ENCODE peak calls at places on chromosomes 12 and 14, in seven cellular contexts. F is right atrium auricular region, X is IMR-90, Y is stomach, D is transverse colon, N is prostate gland, O is cardiac muscle cell. W is an unnamed sample.

GRCh38 chr12:63066782-63067181 is 84.2 kb downstream of the AVPR1A start:
- DNase-seq in F (no peak), X (no peak), Y (no peak), D (no peak), N (no peak), O (no peak), W (no peak)

GRCh38 chr12:123152823-123153222 is 1.9 kb upstream of the PITPNM2 start:
- DNase-seq in F (no peak), X (no peak), Y (no peak), D (no peak), N (no peak), O (no peak), W (no peak)

GRCh38 chr12:46659844-46660243 is 166.0 kb downstream of the SLC38A4 start:
- DNase-seq in F (no peak), X (no peak), Y (no peak), D (no peak), N (no peak), O (peak; percentile 19), W (no peak)

GRCh38 chr12:21323736-21324135 is 11.0 kb downstream of the SLCO1A2 start:
- DNase-seq in F (no peak), X (no peak), Y (no peak), D (no peak), N (no peak), O (no peak), W (no peak)

GRCh38 chr12:123971449-123971769 is 1.2 kb downstream of the CCDC92 start:
- DNase-seq in F (no peak), X (no peak), Y (no peak), D (no peak), N (no peak), O (no peak), W (no peak)

GRCh38 chr14:102194856-102195255 is 55.2 kb downstream of the WDR20 start:
- DNase-seq in F (no peak), X (no peak), Y (no peak), D (no peak), N (no peak), O (no peak), W (no peak)

GRCh38 chr12:62919827-62920226 is 15.1 kb downstream of the PPM1H start:
- DNase-seq in F (no peak), X (peak; percentile 63), Y (peak; percentile 35), D (no peak), N (no peak), O (peak; percentile 18), W (peak; percentile 28)

GRCh38 chr14:103708750-103709187 is 6.5 kb downstream of the XRCC3 start:
- DNase-seq in F (no peak), X (no peak), Y (peak; percentile 76), D (no peak), N (peak; percentile 89), O (no peak), W (peak; percentile 54)

GRCh38 chr12:501722-502447 is 42.1 kb downstream of the B4GALNT3 start:
- DNase-seq in F (no peak), X (no peak), Y (peak; percentile 25), D (no peak), N (no peak), O (no peak), W (no peak)

GRCh38 chr14:29310210-29310609 is 543.6 kb downstream of the FOXG1 start:
- DNase-seq in F (no peak), X (no peak), Y (no peak), D (no peak), N (no peak), O (no peak), W (no peak)

GRCh38 chr14:74980398-74980745 is 22.3 kb upstream of the EIF2B2 start:
- DNase-seq in F (no peak), X (no peak), Y (no peak), D (no peak), N (no peak), O (no peak), W (no peak)

GRCh38 chr12:50862316-50862715 is 19.6 kb downstream of the TMPRSS12 start:
- DNase-seq in F (no peak), X (peak; percentile 77), Y (no peak), D (no peak), N (no peak), O (peak; percentile 54), W (no peak)

GRCh38 chr14:56886471-56887062 is 76.3 kb upstream of the OTX2 start:
- DNase-seq in F (no peak), X (no peak), Y (no peak), D (no peak), N (no peak), O (no peak), W (no peak)

GRCh38 chr14:56888274-56888673 is 78.0 kb upstream of the OTX2 start:
- DNase-seq in F (no peak), X (no peak), Y (no peak), D (no peak), N (no peak), O (no peak), W (no peak)

GRCh38 chr14:56889705-56890104 is 79.4 kb upstream of the OTX2 start:
- DNase-seq in F (no peak), X (no peak), Y (no peak), D (no peak), N (no peak), O (no peak), W (no peak)

GRCh38 chr14:56885795-56886194 is 75.5 kb upstream of the OTX2 start:
- DNase-seq in F (no peak), X (no peak), Y (no peak), D (no peak), N (no peak), O (no peak), W (no peak)

DNA sequence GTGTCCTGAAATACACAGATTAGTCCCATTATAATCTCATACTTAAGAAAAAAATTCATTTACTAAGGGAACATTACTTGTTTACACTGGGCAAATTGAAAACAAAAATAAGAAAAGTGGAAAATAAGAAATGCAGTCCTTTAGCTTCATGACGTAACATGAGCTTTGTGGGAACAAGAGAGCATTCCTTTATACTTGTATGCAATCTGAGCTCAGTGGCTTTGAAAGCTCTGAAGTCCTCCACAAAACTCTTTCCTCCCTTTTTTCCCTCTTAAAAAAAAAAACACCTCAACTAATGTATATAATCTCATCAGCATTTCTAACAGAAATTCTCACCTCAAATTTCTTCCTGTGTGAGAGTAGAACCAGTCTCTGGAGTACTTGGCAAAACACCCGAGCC is 76.9 kb upstream of the OTX2 start:
- DNase-seq in F (no peak), X (no peak), Y (no peak), D (no peak), N (no peak), O (no peak), W (no peak)
- H3K4me1 ChIP-seq in F (no peaks in the 10 kb centered on the region), X (no peaks in the 10 kb centered on the region), Y (no peaks in the 10 kb centered on the region), D (no peaks in the 10 kb centered on the region), N (no peaks in the 10 kb centered on the region), O (no peaks in the 10 kb centered on the region), W (no peaks in the 10 kb centered on the region)

DNA sequence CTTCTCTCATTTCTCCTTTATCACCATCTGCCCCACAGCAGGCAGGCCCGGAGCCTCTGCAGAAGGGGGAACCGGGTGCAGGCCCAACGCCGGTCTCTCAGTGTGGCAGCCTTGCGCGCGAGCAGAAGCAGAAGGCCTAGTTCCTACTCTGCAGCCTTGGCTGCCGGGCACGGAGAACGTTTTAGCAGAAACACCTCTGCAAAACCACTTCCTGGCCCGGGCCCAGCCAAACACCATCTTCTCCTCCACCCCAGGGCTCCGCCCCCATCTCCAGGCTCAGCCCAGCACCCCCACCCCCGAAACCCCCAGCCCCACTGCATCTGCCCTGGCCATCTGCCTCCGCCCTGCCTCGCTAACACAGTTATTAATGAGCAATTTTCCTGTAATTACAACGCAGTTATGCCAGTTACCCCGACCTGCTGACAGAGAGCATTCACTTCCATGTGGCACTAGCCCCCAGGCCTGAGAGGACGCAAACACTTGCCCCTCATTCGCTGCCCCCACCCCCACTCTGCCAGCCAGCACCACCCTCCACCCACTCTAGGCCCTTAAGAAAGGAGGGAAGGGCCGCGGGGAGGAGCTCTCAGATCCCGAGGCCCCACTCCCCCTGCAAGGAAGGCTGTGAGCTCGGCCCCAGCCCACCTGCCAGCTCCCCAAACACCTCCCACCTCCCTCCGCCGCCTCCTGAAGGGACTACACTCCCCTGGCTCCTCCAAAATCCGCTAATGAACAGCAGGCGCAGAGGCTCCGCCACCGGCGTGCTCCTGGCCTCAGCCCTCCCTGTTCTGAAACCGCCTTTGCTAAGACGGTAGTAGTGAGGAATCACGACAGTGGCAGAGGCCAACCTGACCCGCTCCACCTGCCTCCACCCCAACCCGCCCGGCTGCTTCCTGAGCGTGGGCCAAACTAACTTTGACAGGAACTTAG is 44.7 kb upstream of the FBRSL1 start:
- DNase-seq in F (no peak), X (no peak), Y (peak; percentile 43), D (peak; percentile 60), N (peak; percentile 40), O (no peak), W (peak; percentile 45)
- H3K4me3 ChIP-seq in F (peak overlapping the region; percentile 35), X (peak overlapping the region; percentile 40), Y (peak overlapping the region; percentile 32), D (peak overlapping the region; percentile 10), N (peak overlapping the region; percentile 8), O (no peak overlapping the region), W (peak overlapping the region; percentile 56)

GRCh38 chr12:16610006-16610520 is 4.1 kb upstream of the LMO3 start:
- DNase-seq in F (no peak), X (no peak), Y (no peak), D (no peak), N (no peak), O (no peak), W (no peak)

GRCh38 chr12:16609140-16609539 is 3.2 kb upstream of the LMO3 start:
- DNase-seq in F (no peak), X (no peak), Y (no peak), D (no peak), N (no peak), O (no peak), W (no peak)

GRCh38 chr12:16610743-16611142 is 4.8 kb upstream of the LMO3 start:
- DNase-seq in F (no peak), X (no peak), Y (no peak), D (no peak), N (no peak), O (no peak), W (no peak)

GRCh38 chr12:16612647-16613046 is 6.7 kb upstream of the LMO3 start:
- DNase-seq in F (no peak), X (peak; percentile 20), Y (no peak), D (no peak), N (no peak), O (peak; percentile 23), W (no peak)

DNA sequence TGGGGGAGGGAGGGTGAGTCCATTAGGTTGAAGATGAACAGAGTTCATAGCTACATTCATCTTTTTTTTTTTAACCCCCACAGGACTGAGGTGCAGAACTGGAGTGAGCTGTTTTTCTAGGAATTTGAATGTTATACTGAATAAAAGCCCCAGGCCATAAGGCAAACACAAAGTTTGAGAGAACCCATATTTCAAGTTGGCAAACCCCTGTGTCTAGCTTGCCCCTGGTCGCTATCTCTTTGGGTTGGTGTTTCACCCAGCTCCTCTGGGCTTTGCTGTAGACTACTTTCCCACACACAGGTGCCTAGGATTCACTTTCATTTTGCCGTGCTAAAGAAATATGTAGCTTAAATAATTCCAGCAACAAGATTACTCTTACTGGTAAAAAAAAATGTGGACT is 5.2 kb upstream of the LMO3 start:
- DNase-seq in F (no peak), X (no peak), Y (no peak), D (no peak), N (no peak), O (no peak), W (no peak)
- H3K27ac ChIP-seq in F (peak overlapping the region; percentile 50), X (no peak overlapping the region), Y (peak overlapping the region; percentile 34), D (peak overlapping the region; percentile 42), N (peak overlapping the region; percentile 4), O (no peak overlapping the region), W (no peak overlapping the region)

DNA sequence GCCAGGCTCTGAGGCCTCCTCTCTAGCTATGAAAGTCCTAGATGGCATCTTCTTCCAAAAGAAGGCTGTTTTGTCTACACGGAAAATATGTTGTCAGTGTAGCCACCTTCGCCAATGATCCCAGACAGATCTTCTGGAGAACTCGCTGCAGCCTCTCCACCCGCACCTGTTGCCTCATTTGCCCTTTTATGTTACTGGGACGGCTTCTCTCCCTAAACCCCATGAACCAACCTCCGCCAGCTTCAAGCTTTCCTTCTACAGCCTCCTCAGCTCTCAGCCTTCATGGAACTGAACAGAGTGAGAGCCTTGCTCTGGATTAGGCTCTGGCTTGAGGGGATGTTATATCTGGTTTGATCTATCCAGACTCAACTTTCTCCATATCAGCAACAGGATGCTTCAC is 10.8 kb downstream of the P2RX2 start:
- DNase-seq in F (no peak), X (no peak), Y (no peak), D (no peak), N (no peak), O (no peak), W (no peak)
- H3K4me1 ChIP-seq in F (no peaks in the 10 kb centered on the region), X (no peaks in the 10 kb centered on the region), Y (no peaks in the 10 kb centered on the region), D (no peaks in the 10 kb centered on the region), N (no peaks in the 10 kb centered on the region), O (no peaks in the 10 kb centered on the region), W (no peaks in the 10 kb centered on the region)

W was measured in testis.